ENCODE peak calls at places on chromosomes 7 and 10, in five cellular contexts. A is Calu3; X is renal cortical epithelial cell; F is RWPE1; E is stimulated activated CD4-positive, alpha-beta T cell treated with anti-CD3 and anti-CD28 coated beads, Interleukin-1b, Interleukin-23, amount 100 ng/mL, for 4 hours. L is an unnamed sample.

GRCh38 chr7:100013328-100013676 is 2.1 kb upstream of the ZKSCAN1 start:
- DNase-seq in A (no peak), F (no peak), E (peak), X (no peak), L (no peak)

GRCh38 chr10:11663763-11664555 is 52.5 kb upstream of the USP6NL start:
- DNase-seq in E (no peak), X (no peak), F (no peak), A (no peak), L (no peak)

GRCh38 chr7:24827589-24827988 is 70.3 kb upstream of the GSDME start:
- DNase-seq in F (no peak), X (no peak), A (no peak), E (no peak), L (no peak)

GRCh38 chr7:135716677-135717238 is 11.2 kb downstream of the SLC13A4 start:
- DNase-seq in E (no peak), A (no peak), X (peak), F (no peak), L (no peak)

GRCh38 chr7:29091121-29091601 is 55.2 kb downstream of the CPVL start:
- DNase-seq in E (no peak), X (no peak), F (no peak), A (no peak), L (no peak)

GRCh38 chr10:124824507-124824906 is 22.9 kb downstream of the ABRAXAS2 start:
- DNase-seq in F (no peak), X (no peak), E (no peak), A (no peak), L (no peak)

GRCh38 chr7:521221-522070 is 1.8 kb upstream of the PDGFA start:
- DNase-seq in X (no peak), A (peak), F (no peak), E (no peak), L (peak)

GRCh38 chr7:12244129-12244528 is 33.0 kb downstream of the TMEM106B start:
- DNase-seq in F (peak), E (no peak), A (peak), X (peak), L (no peak)